ENCODE peak calls at places on chromosomes 2 and 18, in eight cellular contexts. Q, T, L, K, B, X, Z and S are unnamed samples.

GRCh38 chr2:218890369-218890768 is 9.7 kb downstream of the WNT10A start:
- DNase-seq in Q (no peak), T (no peak), L (no peak), K (no peak), B (no peak), X (no peak), Z (no peak), S (no peak)

GRCh38 chr2:230690439-230690838 is 22.2 kb upstream of the CAB39 start:
- DNase-seq in Q (no peak), T (peak), L (no peak), K (peak), B (no peak), X (peak), Z (no peak), S (no peak)

GRCh38 chr2:23135481-23136100 is 249.4 kb upstream of the KLHL29 start:
- DNase-seq in Q (peak), T (peak), L (no peak), K (peak), B (no peak), X (no peak), Z (peak), S (peak)

GRCh38 chr18:37385846-37386435 is 179.7 kb downstream of the CELF4 start:
- DNase-seq in Q (no peak), T (no peak), L (peak), K (no peak), B (no peak), X (peak), Z (peak), S (no peak)

GRCh38 chr2:31980674-31981356 is 30.0 kb downstream of the MEMO1 start:
- DNase-seq in Q (no peak), T (no peak), L (peak), K (no peak), B (peak), X (peak), Z (peak), S (no peak)

GRCh38 chr18:10544093-10544748 is 18.4 kb downstream of the NAPG start:
- DNase-seq in Q (peak), T (no peak), L (no peak), K (no peak), B (no peak), X (no peak), Z (no peak), S (no peak)

GRCh38 chr18:21484851-21485636 is 115.5 kb downstream of the ESCO1 start:
- DNase-seq in Q (no peak), T (no peak), L (no peak), K (no peak), B (peak), X (peak), Z (no peak), S (no peak)

GRCh38 chr18:65235966-65236634 is 514.7 kb upstream of the CDH7 start:
- DNase-seq in Q (no peak), T (peak), L (no peak), K (peak), B (no peak), X (no peak), Z (no peak), S (no peak)

GRCh38 chr2:43071629-43072550 is 154.5 kb downstream of the ZFP36L2 start:
- DNase-seq in Q (no peak), T (no peak), L (no peak), K (peak), B (no peak), X (peak), Z (no peak), S (peak)

GRCh38 chr2:23835988-23836387 is 90.9 kb downstream of the ATAD2B start:
- DNase-seq in Q (no peak), T (no peak), L (no peak), K (no peak), B (no peak), X (no peak), Z (no peak), S (no peak)

GRCh38 chr18:62999921-63000320 is 284.6 kb downstream of the PHLPP1 start:
- DNase-seq in Q (no peak), T (no peak), L (no peak), K (no peak), B (no peak), X (peak), Z (no peak), S (no peak)

GRCh38 chr2:112255875-112256274 is 1.0 kb upstream of the ZC3H8 start:
- DNase-seq in Q (no peak), T (no peak), L (no peak), K (no peak), B (no peak), X (no peak), Z (no peak), S (no peak)

GRCh38 chr2:194867328-194867727 is 789.7 kb upstream of the SLC39A10 start:
- DNase-seq in Q (no peak), T (no peak), L (no peak), K (no peak), B (no peak), X (no peak), Z (peak), S (no peak)

GRCh38 chr2:240906141-240906910 is at the start of gene CROCC2:
- DNase-seq in Q (no peak), T (no peak), L (no peak), K (no peak), B (no peak), X (no peak), Z (no peak), S (peak)

GRCh38 chr2:191166111-191166755 is 15.4 kb upstream of the STAT4 start:
- DNase-seq in Q (no peak), T (no peak), L (peak), K (no peak), B (peak), X (peak), Z (peak), S (no peak)

GRCh38 chr2:209113030-209113429 is 310.8 kb upstream of the MAP2 start:
- DNase-seq in Q (peak), T (no peak), L (no peak), K (no peak), B (no peak), X (no peak), Z (no peak), S (no peak)

GRCh38 chr18:21230436-21230835 is 11.6 kb upstream of the GREB1L start:
- DNase-seq in Q (no peak), T (no peak), L (no peak), K (no peak), B (no peak), X (peak), Z (no peak), S (no peak)

GRCh38 chr2:88671786-88672427 is 19.6 kb upstream of the RPIA start:
- DNase-seq in Q (peak), T (peak), L (peak), K (no peak), B (peak), X (peak), Z (peak), S (no peak)

GRCh38 chr2:14324308-14324707 is 308.2 kb upstream of the LRATD1 start:
- DNase-seq in Q (no peak), T (no peak), L (no peak), K (no peak), B (no peak), X (no peak), Z (no peak), S (no peak)

GRCh38 chr2:112644155-112644932 is 1.4 kb upstream of the SLC20A1 start:
- DNase-seq in Q (peak), T (no peak), L (peak), K (no peak), B (no peak), X (peak), Z (no peak), S (no peak)

GRCh38 chr2:62340981-62341624 is 145.2 kb downstream of the B3GNT2 start:
- DNase-seq in Q (peak), T (no peak), L (no peak), K (peak), B (peak), X (peak), Z (peak), S (peak)

GRCh38 chr2:163715199-163715598 is 20.6 kb downstream of the FIGN start:
- DNase-seq in Q (no peak), T (no peak), L (no peak), K (no peak), B (no peak), X (no peak), Z (peak), S (no peak)

GRCh38 chr2:190649798-190650390 is 1.0 kb downstream of the NAB1 start:
- DNase-seq in Q (no peak), T (peak), L (peak), K (no peak), B (no peak), X (peak), Z (peak), S (no peak)

GRCh38 chr2:96899084-96899735 is 29.3 kb upstream of the SEMA4C start:
- DNase-seq in Q (no peak), T (no peak), L (no peak), K (no peak), B (no peak), X (peak), Z (no peak), S (no peak)

GRCh38 chr2:189608799-189609422 is 28.3 kb upstream of the SLC40A1 start:
- DNase-seq in Q (no peak), T (no peak), L (no peak), K (no peak), B (no peak), X (peak), Z (no peak), S (no peak)

GRCh38 chr2:203936949-203937348 is 386 bp downstream of the ICOS start:
- DNase-seq in Q (no peak), T (no peak), L (no peak), K (no peak), B (no peak), X (no peak), Z (no peak), S (no peak)
- H3K4me3 ChIP-seq in Q (no peak), T (no peak), L (no peak), K (no peak), B (no peak), X (no peak), Z (no peak), S (no peak)

DNA sequence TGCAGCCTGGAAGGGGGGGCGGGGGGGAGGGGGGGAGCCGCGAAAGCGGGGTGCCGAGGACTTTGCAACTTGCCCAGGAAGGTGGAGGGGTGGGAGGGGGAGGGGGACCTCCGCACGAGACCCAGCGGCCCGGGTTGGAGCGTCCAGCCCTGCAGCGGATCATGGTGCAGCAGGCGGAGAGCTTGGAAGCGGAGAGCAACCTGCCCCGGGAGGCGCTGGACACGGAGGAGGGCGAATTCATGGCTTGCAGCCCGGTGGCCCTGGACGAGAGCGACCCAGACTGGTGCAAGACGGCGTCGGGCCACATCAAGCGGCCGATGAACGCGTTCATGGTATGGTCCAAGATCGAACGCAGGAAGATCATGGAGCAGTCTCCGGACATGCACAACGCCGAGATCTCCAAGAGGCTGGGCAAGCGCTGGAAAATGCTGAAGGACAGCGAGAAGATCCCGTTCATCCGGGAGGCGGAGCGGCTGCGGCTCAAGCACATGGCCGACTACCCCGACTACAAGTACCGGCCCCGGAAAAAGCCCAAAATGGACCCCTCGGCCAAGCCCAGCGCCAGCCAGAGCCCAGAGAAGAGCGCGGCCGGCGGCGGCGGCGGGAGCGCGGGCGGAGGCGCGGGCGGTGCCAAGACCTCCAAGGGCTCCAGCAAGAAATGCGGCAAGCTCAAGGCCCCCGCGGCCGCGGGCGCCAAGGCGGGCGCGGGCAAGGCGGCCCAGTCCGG is 540 bp downstream of the SOX11 start:
- DNase-seq in Q (peak), T (no peak), L (no peak), K (no peak), B (peak), X (peak), Z (peak), S (peak)
- H3K4me3 ChIP-seq in Q (peak), T (peak), L (no peak), K (no peak), B (peak), X (peak), Z (peak), S (peak)

DNA sequence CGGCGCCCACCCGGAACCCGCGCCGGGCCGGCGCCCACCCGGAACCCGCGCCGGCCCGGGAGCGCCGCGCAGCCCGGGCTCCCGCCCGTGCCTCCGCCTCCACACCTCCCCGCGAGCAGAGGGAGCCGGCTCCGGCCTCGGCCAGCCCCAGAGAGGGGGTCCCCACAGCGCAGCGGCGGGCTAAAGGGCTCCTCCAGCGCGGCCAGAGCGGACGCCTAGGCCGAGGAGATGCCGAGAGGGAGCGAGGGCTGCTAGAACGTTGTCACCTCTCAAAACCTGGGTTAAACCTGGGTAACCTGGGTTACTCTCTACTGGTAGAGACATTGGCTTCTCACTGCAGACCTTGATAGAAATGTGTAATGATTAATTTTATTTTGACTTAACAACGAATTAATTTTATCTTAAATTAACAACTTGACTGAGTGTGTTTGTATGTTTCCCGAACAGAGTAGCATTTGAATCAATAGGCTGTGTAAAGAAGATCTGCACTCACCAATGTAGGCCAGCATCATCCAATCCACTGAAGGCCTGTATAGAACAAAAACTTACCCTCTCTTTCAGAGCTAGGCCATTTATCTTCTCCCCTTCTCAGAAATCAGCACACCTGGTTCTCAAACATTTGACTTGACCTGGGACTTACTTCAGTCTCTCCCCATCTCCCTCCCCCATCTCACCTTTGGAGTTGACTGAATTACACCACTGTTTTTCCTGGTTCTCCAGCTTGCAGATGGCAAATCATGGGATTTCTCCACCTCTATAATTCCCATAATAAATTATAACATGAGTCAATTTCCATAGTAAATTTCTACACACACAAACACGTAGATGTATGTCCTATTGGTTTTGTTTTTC is 242.7 kb downstream of the ASXL3 start:
- DNase-seq in Q (peak), T (no peak), L (no peak), K (no peak), B (no peak), X (no peak), Z (no peak), S (no peak)
- H3K4me3 ChIP-seq in Q (no peak), T (no peak), L (no peak), K (no peak), B (peak), X (peak), Z (no peak), S (no peak)

GRCh38 chr2:19691892-19692291 is 209.9 kb downstream of the TTC32 start:
- DNase-seq in Q (no peak), T (no peak), L (no peak), K (no peak), B (no peak), X (no peak), Z (no peak), S (no peak)
- H3K4me3 ChIP-seq in Q (no peak), T (no peak), L (no peak), K (no peak), B (no peak), X (no peak), Z (no peak), S (no peak)

DNA sequence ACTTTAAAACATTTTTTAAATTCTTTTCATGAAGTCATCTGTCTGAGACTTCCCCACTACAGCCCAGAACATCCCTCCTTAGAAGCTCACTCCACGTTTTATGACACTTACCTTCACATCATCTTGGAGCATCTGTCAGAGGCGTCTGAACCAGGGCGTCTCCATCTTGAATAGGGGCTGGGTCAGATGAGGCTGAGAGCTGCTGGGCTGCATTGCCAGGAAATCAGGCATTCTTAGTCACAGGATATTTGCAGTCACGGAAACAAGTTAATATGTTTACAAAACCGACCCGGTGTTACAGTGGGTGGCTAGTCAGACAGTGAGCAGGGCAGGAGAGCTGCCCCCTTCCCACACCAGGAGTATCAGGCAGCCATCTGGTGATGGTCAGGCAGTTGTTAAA is 456.5 kb downstream of the FBXO15 start:
- DNase-seq in Q (no peak), T (no peak), L (no peak), K (no peak), B (peak), X (peak), Z (no peak), S (no peak)
- H3K4me3 ChIP-seq in Q (no peak), T (no peak), L (no peak), K (no peak), B (no peak), X (no peak), Z (no peak), S (no peak)

DNA sequence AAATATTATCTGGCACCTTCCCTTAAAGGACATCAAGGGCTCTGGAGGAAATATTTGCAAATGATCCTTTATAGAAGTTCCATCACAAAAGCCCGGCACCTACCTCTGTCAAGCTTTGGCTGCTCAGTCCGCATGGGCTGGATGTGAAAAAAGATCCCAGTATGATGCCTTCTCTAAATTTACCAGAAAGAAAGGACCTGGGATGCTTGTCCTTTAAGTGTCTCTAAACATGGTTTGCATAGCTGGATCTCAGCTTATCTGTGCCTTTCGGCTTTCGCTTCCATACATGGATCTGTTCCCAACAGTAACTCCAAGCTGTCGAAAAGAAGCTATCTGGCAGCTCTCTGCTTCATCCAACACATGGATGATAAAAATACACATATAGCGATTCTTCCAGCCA is 60.4 kb upstream of the SLC8A1 start:
- DNase-seq in Q (peak), T (no peak), L (no peak), K (peak), B (peak), X (no peak), Z (peak), S (no peak)
- H3K4me3 ChIP-seq in Q (no peak), T (peak), L (no peak), K (peak), B (peak), X (peak), Z (peak), S (peak)